ENCODE peak calls at places on chromosomes 11 and 22, in seven cellular contexts. U, J, Q, H, X, P and L are unnamed samples.

GRCh38 chr11:66070604-66071325 is 693 bp downstream of the PACS1 start:
- DNase-seq in Q (peak; percentile 27), J (no peak), U (peak; percentile 47), X (peak; percentile 47), P (peak; percentile 50), H (peak; percentile 43), L (peak; percentile 51)

GRCh38 chr11:104487035-104487775 is 323.3 kb upstream of the PDGFD start:
- DNase-seq in H (no peak), J (no peak), X (no peak), U (no peak), P (no peak), Q (peak; percentile 45), L (no peak)

GRCh38 chr22:35446365-35446764 is 46.4 kb downstream of the MCM5 start:
- DNase-seq in U (peak; percentile 58), X (no peak), Q (peak; percentile 83), J (no peak), P (no peak), H (peak; percentile 57), L (no peak)

GRCh38 chr22:48287031-48287430 is 1524.6 kb downstream of the TBC1D22A start:
- DNase-seq in J (no peak), H (no peak), P (no peak), U (no peak), Q (no peak), X (no peak), L (no peak)

GRCh38 chr11:57711414-57712255 is at the start of gene MED19:
- DNase-seq in Q (peak; percentile 71), H (peak; percentile 88), X (peak; percentile 28), U (no peak), J (peak; percentile 93), P (peak; percentile 90), L (peak; percentile 96)

GRCh38 chr22:20551805-20552449 is 44.5 kb downstream of the MED15 start:
- DNase-seq in P (no peak), Q (no peak), X (no peak), H (no peak), U (no peak), J (peak; percentile 53), L (no peak)

GRCh38 chr11:103683581-103683980 is 352.9 kb upstream of the DDI1 start:
- DNase-seq in X (no peak), U (no peak), Q (peak; percentile 36), J (no peak), P (no peak), H (no peak), L (no peak)

GRCh38 chr11:33869511-33870422 is 22.1 kb downstream of the LMO2 start:
- DNase-seq in Q (peak; percentile 14), H (peak; percentile 24), U (no peak), J (no peak), P (peak; percentile 49), X (no peak), L (peak; percentile 7)

GRCh38 chr22:27877501-27877900 is 41.6 kb downstream of the PITPNB start:
- DNase-seq in X (no peak), H (no peak), P (no peak), U (no peak), Q (no peak), J (no peak), L (no peak)

GRCh38 chr22:20017622-20017958 is 967 bp upstream of the ARVCF start:
- DNase-seq in U (no peak), H (no peak), Q (no peak), X (no peak), J (no peak), P (no peak), L (no peak)

GRCh38 chr11:11081273-11081672 is 223.4 kb upstream of the ZBED5 start:
- DNase-seq in J (no peak), X (no peak), U (no peak), P (no peak), H (no peak), Q (no peak), L (peak; percentile 71)

GRCh38 chr11:31419138-31419537 is 49.5 kb downstream of the DNAJC24 start:
- DNase-seq in P (no peak), Q (no peak), U (no peak), X (no peak), H (no peak), J (no peak), L (no peak)

GRCh38 chr11:10044618-10045017 is 249.4 kb downstream of the SBF2 start:
- DNase-seq in J (peak; percentile 4), X (no peak), H (no peak), P (no peak), U (no peak), Q (peak; percentile 15), L (no peak)

GRCh38 chr11:128473631-128474030 is 113.7 kb downstream of the ETS1 start:
- DNase-seq in H (no peak), U (no peak), J (no peak), Q (no peak), X (no peak), P (no peak), L (no peak)

GRCh38 chr11:88631497-88631896 is 294.0 kb upstream of the CTSC start:
- DNase-seq in Q (no peak), U (no peak), H (no peak), J (no peak), P (no peak), X (no peak), L (no peak)

GRCh38 chr11:61972796-61973602 is 5.6 kb upstream of the FTH1 start:
- DNase-seq in X (no peak), Q (peak; percentile 93), J (peak; percentile 95), P (peak; percentile 54), H (no peak), U (no peak), L (peak; percentile 64)

GRCh38 chr11:134394311-134394710 is 17.7 kb downstream of the B3GAT1 start:
- DNase-seq in H (no peak), U (no peak), Q (no peak), J (no peak), X (no peak), P (no peak), L (no peak)
- H3K9me3 ChIP-seq in H (no peaks in the 10 kb centered on the region), U (no peaks in the 10 kb centered on the region), Q (no peaks in the 10 kb centered on the region), J (no peaks in the 10 kb centered on the region), X (no peaks in the 10 kb centered on the region), P (no peaks in the 10 kb centered on the region), L (no peaks in the 10 kb centered on the region)

GRCh38 chr22:40819741-40820140 is 595 bp upstream of the SLC25A17 start:
- DNase-seq in H (no peak), U (no peak), P (no peak), X (no peak), J (no peak), Q (peak; percentile 61), L (no peak)

GRCh38 chr22:40818747-40819662 is at the start of gene SLC25A17:
- DNase-seq in U (peak; percentile 87), Q (peak; percentile 77), X (peak; percentile 84), H (peak; percentile 93), J (peak; percentile 76), P (peak; percentile 93), L (peak; percentile 93)

GRCh38 chr22:40818192-40818746 is 877 bp downstream of the SLC25A17 start:
- DNase-seq in J (no peak), Q (no peak), X (no peak), H (no peak), P (no peak), U (no peak), L (no peak)

GRCh38 chr22:40813912-40814315 is 5.2 kb downstream of the SLC25A17 start:
- DNase-seq in Q (no peak), J (no peak), U (no peak), H (no peak), P (no peak), X (no peak), L (no peak)

GRCh38 chr22:40817737-40818136 is 1.4 kb downstream of the SLC25A17 start:
- DNase-seq in Q (no peak), P (no peak), U (no peak), H (no peak), J (no peak), X (no peak), L (no peak)
- H3K4me3 ChIP-seq in Q (peak overlapping the region; percentile 99), P (no peak overlapping the region), U (peak overlapping the region; percentile 81), H (no peak overlapping the region), J (no peak overlapping the region), X (no peak overlapping the region), L (no peak overlapping the region)

DNA sequence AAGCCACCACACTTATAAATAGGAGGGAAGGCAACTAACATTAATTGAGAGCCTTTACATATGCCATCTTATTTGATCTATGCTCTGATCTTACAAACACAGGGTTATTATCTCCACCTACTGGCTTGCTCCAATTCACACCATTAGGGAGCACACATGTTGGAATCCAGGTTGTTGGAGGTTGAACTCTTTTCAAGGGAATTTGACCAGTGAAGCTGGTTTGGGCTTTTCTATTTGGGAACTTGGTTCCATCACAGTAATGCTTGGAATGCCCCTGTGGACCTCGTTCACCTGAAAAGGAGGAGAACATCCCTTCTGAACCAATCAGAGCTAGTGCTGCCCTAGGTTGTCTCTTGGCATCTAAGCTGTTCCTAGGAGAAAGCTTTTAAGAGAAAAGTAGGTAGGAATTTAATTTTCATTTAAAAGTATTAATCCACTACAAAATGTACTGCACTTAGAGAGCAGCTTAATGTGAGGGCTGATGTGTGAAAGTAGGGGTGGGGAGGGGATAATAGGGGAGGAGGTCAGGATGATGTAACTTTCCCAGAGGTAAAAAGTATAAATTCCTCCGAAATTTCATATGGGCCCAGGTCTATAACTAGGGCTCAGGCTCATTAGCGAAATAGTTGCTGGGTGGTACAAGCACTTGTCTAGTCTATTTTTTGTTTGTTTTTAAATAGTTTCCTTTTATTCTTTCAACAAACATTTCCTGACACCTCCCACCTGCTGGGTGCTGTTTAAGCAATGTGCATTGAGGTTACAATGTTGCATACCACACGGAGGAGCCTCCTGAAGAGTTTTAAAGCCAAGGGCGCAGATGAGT is 7.6 kb upstream of the MICAL2 start:
- DNase-seq in Q (no peak), P (no peak), J (no peak), U (no peak), X (no peak), H (no peak), L (no peak)
- TF ChIP-seq CTCF in Q (peak; percentile 7), P (peak; percentile 16), J (no peak), U (no peak), X (no peak), H (no peak), L (no peak)

GRCh38 chr11:110076388-110076965 is 16.7 kb upstream of the ZC3H12C start:
- DNase-seq in X (no peak), Q (no peak), P (peak; percentile 78), H (peak; percentile 68), J (no peak), U (no peak), L (no peak)

GRCh38 chr11:110077318-110077717 is 15.9 kb upstream of the ZC3H12C start:
- DNase-seq in U (no peak), Q (no peak), X (no peak), H (no peak), P (peak; percentile 45), J (no peak), L (no peak)

GRCh38 chr11:110074499-110074898 is 18.7 kb upstream of the ZC3H12C start:
- DNase-seq in H (no peak), P (no peak), J (no peak), U (no peak), Q (no peak), X (no peak), L (no peak)

GRCh38 chr11:110075087-110075821 is 17.9 kb upstream of the ZC3H12C start:
- DNase-seq in U (no peak), H (no peak), J (no peak), X (no peak), P (no peak), Q (peak; percentile 51), L (no peak)

DNA sequence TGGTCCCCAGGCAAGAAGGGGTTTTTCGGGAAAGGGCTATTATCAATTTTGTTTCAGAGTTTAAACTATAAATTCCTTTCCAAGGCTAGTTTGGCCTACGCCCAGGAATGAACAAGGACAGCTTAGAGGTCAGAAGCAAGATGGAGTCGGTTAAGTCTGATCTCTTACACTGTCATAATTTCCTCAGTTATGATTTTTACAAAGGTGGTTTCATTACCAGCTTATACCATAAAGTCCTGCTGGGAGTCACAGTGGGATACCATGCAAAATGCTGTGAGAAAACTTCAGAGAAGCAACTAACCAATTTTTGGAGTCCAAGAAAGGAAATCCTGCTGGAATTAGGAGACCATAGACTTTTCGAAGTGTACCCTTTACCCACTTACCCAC is 17.4 kb upstream of the ZC3H12C start:
- DNase-seq in H (no peak), P (no peak), U (no peak), J (no peak), Q (no peak), X (no peak), L (no peak)
- H3K9me3 ChIP-seq in H (peaks cover 4% of the 10 kb centered on the region), P (no peaks in the 10 kb centered on the region), U (no peaks in the 10 kb centered on the region), J (no peaks in the 10 kb centered on the region), Q (no peaks in the 10 kb centered on the region), X (peaks cover 7% of the 10 kb centered on the region), L (no peaks in the 10 kb centered on the region)